ENCODE peak calls at places on chromosomes 6 and 20, in seven cellular contexts. One of them, this sample, is unnamed.

GRCh38 chr6:118787746-118788419 is 106.1 kb upstream of the ASF1A start:
- DNase-seq in psoas muscle: no peak
- DNase-seq in PC-9: peak; percentile 29
- DNase-seq in GM23338: no peak
- DNase-seq in HL-60: no peak
- DNase-seq in fibroblast of pulmonary artery: peak; percentile 43
- DNase-seq in epithelial cell of proximal tubule: no peak
- DNase-seq in this sample: no peak

GRCh38 chr20:34977365-34978091 is 21.9 kb downstream of the MYH7B start:
- DNase-seq in psoas muscle: no peak
- DNase-seq in PC-9: no peak
- DNase-seq in GM23338: no peak
- DNase-seq in HL-60: no peak
- DNase-seq in fibroblast of pulmonary artery: no peak
- DNase-seq in epithelial cell of proximal tubule: no peak
- DNase-seq in this sample: no peak

GRCh38 chr6:149488815-149489214 is 4.0 kb upstream of the ZC3H12D start:
- DNase-seq in psoas muscle: no peak
- DNase-seq in PC-9: no peak
- DNase-seq in GM23338: no peak
- DNase-seq in HL-60: no peak
- DNase-seq in fibroblast of pulmonary artery: peak; percentile 16
- DNase-seq in epithelial cell of proximal tubule: no peak
- DNase-seq in this sample: no peak

GRCh38 chr6:1524040-1524480 is 85.7 kb upstream of the FOXC1 start:
- DNase-seq in psoas muscle: peak; percentile 79
- DNase-seq in PC-9: no peak
- DNase-seq in GM23338: peak; percentile 94
- DNase-seq in HL-60: peak; percentile 58
- DNase-seq in fibroblast of pulmonary artery: peak; percentile 62
- DNase-seq in epithelial cell of proximal tubule: no peak
- DNase-seq in this sample: no peak

GRCh38 chr6:29980501-29980900 is 38.2 kb downstream of the HLA-A start:
- DNase-seq in psoas muscle: no peak
- DNase-seq in PC-9: no peak
- DNase-seq in GM23338: no peak
- DNase-seq in HL-60: no peak
- DNase-seq in fibroblast of pulmonary artery: no peak
- DNase-seq in epithelial cell of proximal tubule: no peak
- DNase-seq in this sample: no peak

GRCh38 chr20:37071481-37071911 is 24.3 kb downstream of the RBL1 start:
- DNase-seq in psoas muscle: no peak
- DNase-seq in PC-9: no peak
- DNase-seq in GM23338: no peak
- DNase-seq in HL-60: no peak
- DNase-seq in fibroblast of pulmonary artery: peak; percentile 18
- DNase-seq in epithelial cell of proximal tubule: no peak
- DNase-seq in this sample: peak; percentile 18

GRCh38 chr6:108452725-108453195 is 108.0 kb upstream of the FOXO3 start:
- DNase-seq in psoas muscle: no peak
- DNase-seq in PC-9: no peak
- DNase-seq in GM23338: peak; percentile 71
- DNase-seq in HL-60: no peak
- DNase-seq in fibroblast of pulmonary artery: peak; percentile 92
- DNase-seq in epithelial cell of proximal tubule: no peak
- DNase-seq in this sample: no peak

GRCh38 chr6:144330588-144330987 is 45.5 kb downstream of the UTRN start:
- DNase-seq in psoas muscle: no peak
- DNase-seq in PC-9: peak; percentile 97
- DNase-seq in GM23338: peak; percentile 98
- DNase-seq in HL-60: no peak
- DNase-seq in fibroblast of pulmonary artery: no peak
- DNase-seq in epithelial cell of proximal tubule: no peak
- DNase-seq in this sample: no peak

GRCh38 chr6:144162977-144163376 is 12.7 kb downstream of the STX11 start:
- DNase-seq in psoas muscle: no peak
- DNase-seq in PC-9: no peak
- DNase-seq in GM23338: no peak
- DNase-seq in HL-60: peak; percentile 70
- DNase-seq in fibroblast of pulmonary artery: no peak
- DNase-seq in epithelial cell of proximal tubule: no peak
- DNase-seq in this sample: no peak

GRCh38 chr20:20396794-20397193 is 28.9 kb downstream of the INSM1 start:
- DNase-seq in psoas muscle: no peak
- DNase-seq in PC-9: no peak
- DNase-seq in GM23338: no peak
- DNase-seq in HL-60: no peak
- DNase-seq in fibroblast of pulmonary artery: no peak
- DNase-seq in epithelial cell of proximal tubule: no peak
- DNase-seq in this sample: no peak
- H3K4me3 ChIP-seq in psoas muscle: no peak overlapping the region
- H3K4me3 ChIP-seq in PC-9: no peak overlapping the region
- H3K4me3 ChIP-seq in GM23338: no peak overlapping the region
- H3K4me3 ChIP-seq in HL-60: no peak overlapping the region
- H3K4me3 ChIP-seq in fibroblast of pulmonary artery: no peak overlapping the region
- H3K4me3 ChIP-seq in epithelial cell of proximal tubule: no peak overlapping the region
- H3K4me3 ChIP-seq in this sample: no peak overlapping the region

DNA sequence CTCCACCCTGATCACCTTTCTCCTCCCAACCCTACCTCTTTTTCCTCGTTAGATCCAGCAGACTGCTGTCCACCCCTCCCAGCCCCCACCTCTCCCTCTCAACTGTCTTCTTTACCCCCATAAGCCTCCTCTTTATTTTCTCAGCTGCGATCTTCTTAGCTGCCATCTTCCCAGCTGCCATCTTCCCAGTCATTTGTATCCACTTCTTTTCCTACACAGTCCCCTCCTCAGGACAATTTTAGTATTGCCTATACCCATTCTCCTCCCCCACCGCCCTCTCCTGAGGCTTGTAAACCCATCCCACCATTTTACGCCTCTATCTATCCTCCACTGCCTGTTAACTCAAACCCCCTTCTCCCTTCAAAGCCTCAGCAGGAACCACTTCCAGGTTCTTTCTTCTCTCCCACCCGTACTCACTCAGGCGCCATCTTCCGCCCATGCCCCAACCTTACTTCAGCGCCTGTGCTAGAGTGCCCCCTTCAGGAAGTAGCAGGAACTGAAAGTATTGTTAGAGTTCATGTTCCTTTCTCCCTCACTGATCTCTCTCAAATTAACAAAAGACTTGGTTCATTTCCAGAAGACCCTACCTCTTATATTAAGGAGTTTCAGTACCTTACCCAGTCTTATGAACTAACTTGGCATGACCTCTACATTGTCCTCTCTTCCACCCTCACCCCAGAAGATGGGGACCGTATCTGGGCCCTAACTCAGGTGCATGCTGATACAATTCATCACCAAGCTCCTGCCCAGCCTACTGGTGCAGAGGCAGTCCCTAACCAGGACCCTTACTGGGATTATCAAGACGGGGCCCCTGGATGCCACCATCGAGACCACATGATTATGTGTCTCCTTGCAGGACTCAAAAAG is 236.0 kb downstream of the ADGRG6 start:
- DNase-seq in psoas muscle: no peak
- DNase-seq in PC-9: no peak
- DNase-seq in GM23338: peak; percentile 76
- DNase-seq in HL-60: peak; percentile 13
- DNase-seq in fibroblast of pulmonary artery: peak; percentile 36
- DNase-seq in epithelial cell of proximal tubule: no peak
- DNase-seq in this sample: no peak
- TF ChIP-seq CTCF in psoas muscle: peak; percentile 9
- TF ChIP-seq CTCF in PC-9: peak; percentile 80
- TF ChIP-seq CTCF in GM23338: peak; percentile 94
- TF ChIP-seq CTCF in HL-60: no peak
- TF ChIP-seq CTCF in fibroblast of pulmonary artery: peak; percentile 48
- TF ChIP-seq CTCF in epithelial cell of proximal tubule: peak; percentile 73
- TF ChIP-seq CTCF in this sample: peak; percentile 63

DNA sequence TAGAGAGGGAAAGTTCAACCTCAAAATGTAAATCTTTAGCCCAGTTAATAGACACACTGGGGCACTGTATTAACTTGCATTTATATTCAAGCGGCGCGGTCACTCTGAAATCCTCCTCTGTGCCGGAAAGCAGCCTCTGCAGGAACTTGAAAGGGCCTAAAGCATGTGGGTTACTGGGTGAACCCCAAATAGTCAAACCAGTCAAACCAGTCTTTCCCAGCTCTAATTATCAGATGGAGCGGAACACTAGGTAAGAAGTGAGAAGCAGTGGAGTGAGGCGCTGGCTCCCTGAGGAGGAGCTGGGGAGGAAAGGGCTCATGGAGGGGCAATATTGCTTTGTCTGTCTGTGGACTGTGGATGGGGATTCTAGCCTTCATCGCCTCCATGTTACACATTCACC is 531.3 kb downstream of the QKI start:
- DNase-seq in psoas muscle: no peak
- DNase-seq in PC-9: no peak
- DNase-seq in GM23338: peak; percentile 54
- DNase-seq in HL-60: no peak
- DNase-seq in fibroblast of pulmonary artery: no peak
- DNase-seq in epithelial cell of proximal tubule: no peak
- DNase-seq in this sample: no peak
- H3K4me3 ChIP-seq in psoas muscle: peak overlapping the region; percentile 8
- H3K4me3 ChIP-seq in PC-9: no peak overlapping the region
- H3K4me3 ChIP-seq in GM23338: no peak overlapping the region
- H3K4me3 ChIP-seq in HL-60: no peak overlapping the region
- H3K4me3 ChIP-seq in fibroblast of pulmonary artery: no peak overlapping the region
- H3K4me3 ChIP-seq in epithelial cell of proximal tubule: peak overlapping the region; percentile 29
- H3K4me3 ChIP-seq in this sample: no peak overlapping the region

GRCh38 chr6:138403324-138403800 is 661 bp upstream of the HEBP2 start:
- DNase-seq in psoas muscle: peak; percentile 57
- DNase-seq in PC-9: no peak
- DNase-seq in GM23338: no peak
- DNase-seq in HL-60: peak; percentile 14
- DNase-seq in fibroblast of pulmonary artery: peak; percentile 20
- DNase-seq in epithelial cell of proximal tubule: no peak
- DNase-seq in this sample: no peak
- TF ChIP-seq CTCF in psoas muscle: peak; percentile 26
- TF ChIP-seq CTCF in PC-9: no peak
- TF ChIP-seq CTCF in GM23338: peak; percentile 57
- TF ChIP-seq CTCF in HL-60: no peak
- TF ChIP-seq CTCF in fibroblast of pulmonary artery: no peak
- TF ChIP-seq CTCF in epithelial cell of proximal tubule: peak; percentile 27
- TF ChIP-seq CTCF in this sample: peak; percentile 36

GRCh38 chr6:82622461-82622860 is 258.8 kb downstream of the TPBG start:
- DNase-seq in psoas muscle: no peak
- DNase-seq in PC-9: no peak
- DNase-seq in GM23338: no peak
- DNase-seq in HL-60: no peak
- DNase-seq in fibroblast of pulmonary artery: no peak
- DNase-seq in epithelial cell of proximal tubule: no peak
- DNase-seq in this sample: no peak

GRCh38 chr6:82616386-82617028 is 252.9 kb downstream of the TPBG start:
- DNase-seq in psoas muscle: no peak
- DNase-seq in PC-9: no peak
- DNase-seq in GM23338: no peak
- DNase-seq in HL-60: no peak
- DNase-seq in fibroblast of pulmonary artery: peak; percentile 16
- DNase-seq in epithelial cell of proximal tubule: no peak
- DNase-seq in this sample: no peak

GRCh38 chr6:82624251-82624650 is 260.6 kb downstream of the TPBG start:
- DNase-seq in psoas muscle: no peak
- DNase-seq in PC-9: no peak
- DNase-seq in GM23338: no peak
- DNase-seq in HL-60: no peak
- DNase-seq in fibroblast of pulmonary artery: no peak
- DNase-seq in epithelial cell of proximal tubule: no peak
- DNase-seq in this sample: no peak

GRCh38 chr6:82617648-82618047 is 254.0 kb downstream of the TPBG start:
- DNase-seq in psoas muscle: no peak
- DNase-seq in PC-9: no peak
- DNase-seq in GM23338: no peak
- DNase-seq in HL-60: no peak
- DNase-seq in fibroblast of pulmonary artery: no peak
- DNase-seq in epithelial cell of proximal tubule: no peak
- DNase-seq in this sample: no peak

GRCh38 chr6:82619573-82619972 is 256.0 kb downstream of the TPBG start:
- DNase-seq in psoas muscle: no peak
- DNase-seq in PC-9: no peak
- DNase-seq in GM23338: no peak
- DNase-seq in HL-60: no peak
- DNase-seq in fibroblast of pulmonary artery: no peak
- DNase-seq in epithelial cell of proximal tubule: no peak
- DNase-seq in this sample: no peak
- H3K4me3 ChIP-seq in psoas muscle: no peak overlapping the region
- H3K4me3 ChIP-seq in PC-9: no peak overlapping the region
- H3K4me3 ChIP-seq in GM23338: no peak overlapping the region
- H3K4me3 ChIP-seq in HL-60: no peak overlapping the region
- H3K4me3 ChIP-seq in fibroblast of pulmonary artery: no peak overlapping the region
- H3K4me3 ChIP-seq in epithelial cell of proximal tubule: no peak overlapping the region
- H3K4me3 ChIP-seq in this sample: no peak overlapping the region

DNA sequence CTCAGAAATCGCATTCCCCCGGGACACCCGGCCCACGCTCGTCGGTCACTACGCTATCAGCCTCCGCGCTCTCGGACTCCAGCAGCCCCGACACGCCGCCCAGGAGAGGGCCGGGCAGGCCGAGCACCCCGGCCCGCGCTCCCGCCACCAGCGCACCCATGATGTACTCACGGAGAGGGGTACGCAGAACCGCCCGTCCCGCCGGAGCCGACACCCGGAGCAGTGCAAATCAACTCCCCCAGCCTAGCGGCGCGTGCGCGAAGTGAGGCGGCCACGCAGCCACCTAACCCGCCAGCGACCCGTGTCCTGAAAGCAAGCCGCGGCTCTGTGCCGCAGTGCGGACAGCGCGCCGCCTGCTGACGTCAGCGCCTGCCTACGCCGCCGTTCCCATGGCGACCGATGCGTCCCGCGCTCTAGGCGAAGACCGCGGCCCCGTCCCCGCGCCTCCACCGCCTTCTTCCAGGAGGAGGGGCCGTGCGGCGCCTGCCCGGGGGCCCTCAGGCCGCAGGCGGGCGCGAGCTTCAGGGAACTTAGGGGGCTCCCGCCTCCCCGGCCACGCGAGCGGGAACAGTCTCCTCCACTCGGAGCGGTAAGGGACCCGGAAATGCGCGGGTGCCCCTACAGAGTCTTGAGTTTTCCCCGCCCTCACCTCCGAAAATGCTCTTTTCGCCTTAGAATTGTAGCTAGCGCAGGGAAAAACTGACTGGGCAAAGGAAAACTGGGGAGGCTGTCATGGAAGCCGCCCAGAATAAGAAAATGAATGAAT is at the start of gene AHI1:
- DNase-seq in psoas muscle: peak; percentile 95
- DNase-seq in PC-9: peak; percentile 89
- DNase-seq in GM23338: peak; percentile 95
- DNase-seq in HL-60: peak; percentile 89
- DNase-seq in fibroblast of pulmonary artery: peak; percentile 94
- DNase-seq in epithelial cell of proximal tubule: peak; percentile 31
- DNase-seq in this sample: peak; percentile 68
- TF ChIP-seq CTCF in psoas muscle: no peak
- TF ChIP-seq CTCF in PC-9: peak; percentile 3
- TF ChIP-seq CTCF in GM23338: no peak
- TF ChIP-seq CTCF in HL-60: no peak
- TF ChIP-seq CTCF in fibroblast of pulmonary artery: no peak
- TF ChIP-seq CTCF in epithelial cell of proximal tubule: no peak
- TF ChIP-seq CTCF in this sample: no peak